ENCODE peak calls at places on chromosomes 7 and 10, in ten cellular contexts. Z is endothelial cell, X is progenitor cell of endocrine pancreas, R is foreskin fibroblast, N is stomach, E is right lobe of liver, L is heart left ventricle, B is HFFc6, H is Calu3, C is neural progenitor cell. I is an unnamed sample.

GRCh38 chr7:83060218-83060617 is 102.5 kb downstream of the PCLO start:
- DNase-seq in N (no peak), H (no peak), R (peak; percentile 5), E (peak; percentile 55), L (peak; percentile 21), C (no peak), Z (no peak), X (no peak), B (no peak), I (no peak)

GRCh38 chr10:20962165-20962564 is 65.1 kb upstream of the NEBL start:
- DNase-seq in C (no peak), H (no peak), X (no peak), B (no peak), N (no peak), E (no peak), Z (no peak), L (no peak), R (peak; percentile 56), I (no peak)

GRCh38 chr10:103564799-103565365 is 71.4 kb downstream of the NEURL1 start:
- DNase-seq in E (no peak), N (no peak), R (no peak), H (no peak), B (no peak), L (no peak), Z (peak; percentile 69), C (peak; percentile 77), X (no peak), I (no peak)

GRCh38 chr10:48737866-48738265 is 53.2 kb downstream of the WDFY4 start:
- DNase-seq in Z (no peak), L (no peak), N (no peak), C (no peak), E (no peak), H (no peak), B (no peak), R (no peak), X (no peak), I (no peak)

GRCh38 chr7:30799206-30799975 is 28.2 kb downstream of the MINDY4 start:
- DNase-seq in X (no peak), Z (no peak), R (peak; percentile 99), H (no peak), C (no peak), E (no peak), N (no peak), B (peak; percentile 87), L (no peak), I (peak; percentile 75)

GRCh38 chr10:95388539-95388938 is 97.7 kb upstream of the PDLIM1 start:
- DNase-seq in H (no peak), R (no peak), Z (no peak), N (peak; percentile 67), E (no peak), X (no peak), L (no peak), C (no peak), B (no peak), I (no peak)

GRCh38 chr7:157471259-157472125 is 134.7 kb downstream of the DNAJB6 start:
- DNase-seq in C (no peak), L (no peak), E (no peak), B (no peak), H (no peak), N (peak; percentile 23), R (no peak), Z (no peak), X (no peak), I (peak; percentile 82)

GRCh38 chr10:98340946-98341345 is 73.0 kb upstream of the LOXL4 start:
- DNase-seq in X (no peak), L (no peak), C (no peak), N (no peak), Z (no peak), E (no peak), R (peak; percentile 56), H (no peak), B (no peak), I (no peak)

DNA sequence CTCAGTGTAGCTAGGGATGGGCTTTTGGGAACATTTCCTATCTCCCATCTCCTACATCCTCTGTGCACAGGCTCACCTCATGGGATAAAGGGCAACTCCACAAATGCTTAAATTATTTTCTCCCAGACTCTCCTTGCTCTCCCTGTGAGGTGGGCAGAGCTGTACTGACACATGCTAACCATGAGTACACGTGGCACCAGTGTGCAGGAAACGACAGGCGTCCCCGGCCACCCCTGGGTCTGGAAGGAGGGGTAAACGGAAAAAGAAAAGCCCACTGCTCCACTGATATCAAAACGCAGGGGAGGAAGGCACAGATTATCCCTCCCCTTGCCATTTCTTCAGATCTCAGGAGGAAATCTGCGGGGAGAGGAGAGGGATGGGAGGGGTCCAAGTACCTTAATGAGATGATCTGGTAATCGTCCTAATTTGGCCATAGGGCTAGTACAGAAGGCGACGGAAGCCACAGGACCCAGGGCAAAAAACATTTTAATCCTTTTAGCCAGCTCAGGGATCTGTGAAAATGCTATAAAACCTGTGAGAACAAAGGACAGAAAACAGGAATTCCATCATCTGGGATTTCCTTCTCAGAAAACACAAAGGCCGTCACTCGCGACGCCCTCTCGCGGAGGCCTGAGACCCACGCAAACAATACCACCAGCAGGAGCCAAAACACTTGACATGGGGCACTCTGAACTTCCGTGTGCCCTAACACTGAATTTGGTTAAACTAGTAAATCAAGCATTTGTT is 17.8 kb upstream of the CH25H start:
- DNase-seq in B (no peak), L (peak; percentile 65), Z (peak; percentile 64), H (no peak), E (no peak), N (no peak), X (no peak), C (peak; percentile 77), R (no peak), I (no peak)
- TF ChIP-seq CTCF in B (no peak), L (peak; percentile 70), Z (peak; percentile 44), H (no peak), E (no peak), N (no peak), X (peak; percentile 51), C (peak; percentile 44), R (peak; percentile 27), I (no peak)

GRCh38 chr7:79281406-79281805 is 172.1 kb downstream of the MAGI2 start:
- DNase-seq in R (no peak), B (no peak), Z (no peak), N (no peak), X (no peak), H (no peak), C (no peak), L (no peak), E (no peak), I (no peak)

GRCh38 chr7:79284226-79284625 is 169.2 kb downstream of the MAGI2 start:
- DNase-seq in X (no peak), C (no peak), N (no peak), Z (no peak), H (no peak), L (no peak), R (peak; percentile 78), E (no peak), B (no peak), I (no peak)

GRCh38 chr7:79286181-79286580 is 167.3 kb downstream of the MAGI2 start:
- DNase-seq in X (no peak), Z (no peak), H (no peak), R (no peak), L (no peak), B (no peak), N (no peak), C (no peak), E (no peak), I (no peak)

GRCh38 chr7:79282882-79283602 is 170.4 kb downstream of the MAGI2 start:
- DNase-seq in B (peak; percentile 74), Z (no peak), X (no peak), H (no peak), E (no peak), R (peak; percentile 91), C (no peak), N (no peak), L (no peak), I (no peak)

DNA sequence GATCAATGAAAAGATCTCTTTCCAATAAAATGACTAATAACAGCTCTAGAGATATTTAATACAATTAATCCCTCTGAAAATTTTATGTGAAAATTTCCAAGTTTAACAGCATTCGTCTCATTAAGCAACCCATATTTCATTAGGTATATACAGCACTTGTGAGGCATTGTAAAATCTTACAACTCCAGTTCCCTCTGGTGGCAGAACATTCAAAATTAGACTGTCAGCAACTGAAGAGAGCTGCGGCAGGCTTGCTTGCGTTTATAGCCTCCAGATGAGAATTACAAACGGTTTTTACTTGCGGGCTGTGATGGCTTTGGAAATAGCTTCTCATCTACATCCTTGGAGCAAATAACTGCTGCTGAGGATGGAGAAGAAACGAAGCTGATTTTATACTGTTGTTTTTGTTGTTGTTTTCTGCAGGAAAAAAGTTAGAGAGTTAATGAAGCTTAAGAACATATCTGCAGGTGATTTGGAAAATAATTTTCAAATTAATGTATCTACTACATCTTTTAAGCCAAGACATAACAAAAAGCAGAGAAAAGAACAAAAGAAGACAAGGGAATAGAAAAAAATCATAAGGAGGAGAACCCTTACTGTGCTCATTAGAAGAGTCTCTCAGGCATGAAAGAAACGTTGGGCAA is 171.3 kb downstream of the MAGI2 start:
- DNase-seq in B (peak; percentile 84), L (no peak), X (no peak), R (peak; percentile 90), E (no peak), Z (no peak), N (no peak), C (peak; percentile 25), H (peak; percentile 31), I (no peak)
- TF ChIP-seq CTCF in B (peak; percentile 79), L (peak; percentile 45), X (peak; percentile 46), R (peak; percentile 57), E (peak; percentile 25), Z (no peak), N (no peak), C (peak; percentile 48), H (peak; percentile 15), I (peak; percentile 69)

DNA sequence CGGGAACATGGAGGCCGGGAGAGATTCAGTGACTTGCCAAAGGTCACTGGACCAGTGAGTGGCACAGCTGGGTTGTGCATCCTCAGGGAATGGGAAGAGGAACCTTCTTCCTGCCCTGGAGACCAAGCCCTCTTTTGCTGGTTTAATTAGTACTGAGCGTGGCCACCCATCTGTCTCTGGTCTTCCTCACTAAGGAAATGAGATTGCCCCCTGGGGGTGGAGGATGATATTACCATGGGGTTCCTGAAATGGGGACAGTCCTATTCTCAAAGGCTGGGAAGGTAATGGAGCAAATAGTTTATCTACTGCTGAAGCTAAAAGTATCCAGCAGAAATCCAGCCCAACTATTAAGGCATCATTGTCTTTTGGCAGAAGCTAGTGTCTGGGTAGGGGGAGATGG is 98.6 kb upstream of the FGFR2 start:
- DNase-seq in B (no peak), Z (peak; percentile 64), R (no peak), L (no peak), H (peak; percentile 52), N (peak; percentile 36), C (peak; percentile 66), X (no peak), E (no peak), I (no peak)
- TF ChIP-seq CTCF in B (peak; percentile 72), Z (peak; percentile 82), R (peak; percentile 6), L (peak; percentile 33), H (peak; percentile 15), N (no peak), C (peak; percentile 63), X (peak; percentile 51), E (peak; percentile 17), I (peak; percentile 42)

DNA sequence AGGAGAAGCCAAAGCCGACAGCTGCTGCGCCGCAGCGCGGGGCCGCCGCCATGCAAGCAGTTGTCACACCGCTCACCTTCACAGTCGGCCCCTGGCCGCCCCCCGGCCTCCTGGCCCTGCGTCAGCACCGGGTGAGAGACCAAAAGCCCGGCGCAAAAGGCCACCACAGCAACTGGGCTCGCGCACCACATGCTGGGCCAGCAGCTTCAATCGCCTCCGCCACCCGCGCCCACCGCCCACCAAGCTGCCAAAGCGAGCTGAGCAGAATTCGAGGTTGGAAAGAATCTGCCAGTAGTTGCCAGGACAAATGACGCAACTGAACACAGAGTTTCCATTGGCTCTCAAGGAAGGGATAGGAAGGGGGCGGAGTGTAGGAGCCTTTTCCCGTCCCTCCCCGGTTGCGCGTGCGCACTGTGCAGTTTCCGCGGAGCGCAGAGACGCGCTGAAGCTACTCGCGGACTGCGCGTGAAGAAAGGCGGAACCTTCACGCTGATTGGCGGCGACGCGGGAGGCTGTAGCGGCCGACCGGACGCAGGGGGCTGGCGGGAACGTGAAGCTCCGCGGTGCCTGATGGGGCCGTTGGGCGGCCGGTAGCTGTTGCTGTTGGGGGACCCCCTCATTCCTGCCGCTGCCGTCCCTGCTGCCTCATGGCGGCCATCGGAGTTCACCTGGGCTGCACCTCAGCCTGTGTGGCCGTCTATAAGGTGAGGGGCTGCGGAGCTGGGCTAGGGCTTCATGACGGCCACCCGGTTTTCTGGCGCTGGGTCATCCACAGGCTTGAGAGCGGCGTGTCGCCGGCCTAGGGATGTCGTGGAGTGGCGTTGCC is at the start of the genes CDNF, HSPA14 and MSANTD7:
- DNase-seq in H (peak; percentile 99), L (peak; percentile 100), X (peak; percentile 98), B (peak; percentile 99), R (peak; percentile 100), Z (peak; percentile 99), C (peak; percentile 100), N (peak; percentile 100), E (peak; percentile 100), I (peak; percentile 100)
- TF ChIP-seq CTCF in H (no peak), L (peak; percentile 12), X (no peak), B (no peak), R (no peak), Z (no peak), C (no peak), N (no peak), E (no peak), I (no peak)

I was measured in osteocyte.